ENCODE peak calls at places on chromosomes 4 and X, in seven cellular contexts. U is left colon, I is GM23338, H is anterior cingulate cortex, S is hippocampal formation, F is lower leg skin, W is T follicular helper cell. G is an unnamed sample.

GRCh38 chrX:37905436-37906147 is 58.2 kb upstream of the DYNLT3 start:
- DNase-seq in H (peak; percentile 0), F (no peak), U (peak; percentile 5), S (no peak), I (peak; percentile 70), W (no peak), G (peak; percentile 35)

GRCh38 chr4:111074523-111075114 is 451.7 kb upstream of the PITX2 start:
- DNase-seq in S (no peak), I (peak; percentile 2), H (no peak), W (no peak), F (no peak), U (no peak), G (no peak)

GRCh38 chr4:114180481-114180880 is 201.0 kb upstream of the ARSJ start:
- DNase-seq in S (peak; percentile 0), F (no peak), W (peak; percentile 4), H (no peak), I (peak; percentile 77), U (peak; percentile 28), G (peak; percentile 77)

GRCh38 chr4:56245547-56246229 is 141.6 kb downstream of the AASDH start:
- DNase-seq in H (no peak), U (no peak), I (peak; percentile 34), F (no peak), W (no peak), S (no peak), G (no peak)

GRCh38 chrX:75273483-75273882 is 402 bp upstream of the UPRT start:
- DNase-seq in F (no peak), S (no peak), U (peak; percentile 9), H (no peak), W (no peak), I (no peak), G (no peak)

GRCh38 chr4:163553146-163553545 is 58.7 kb downstream of the TMA16 start:
- DNase-seq in F (no peak), I (no peak), S (no peak), U (no peak), H (no peak), W (no peak), G (peak; percentile 29)

GRCh38 chr4:137310593-137311490 is 221.5 kb downstream of the PCDH18 start:
- DNase-seq in W (no peak), S (no peak), U (no peak), I (no peak), H (no peak), F (no peak), G (peak; percentile 33)

GRCh38 chr4:182808673-182809416 is 108.3 kb downstream of the DCTD start:
- DNase-seq in I (no peak), U (no peak), W (peak; percentile 7), H (no peak), F (no peak), S (no peak), G (no peak)

GRCh38 chrX:70592091-70592490 is 147.5 kb downstream of the DLG3 start:
- DNase-seq in W (no peak), U (no peak), S (no peak), F (no peak), H (no peak), I (no peak), G (peak; percentile 3)

G was measured in SJCRH30.